ENCODE peak calls at places on chromosomes 16 and 17, in five cellular contexts. U is heart left ventricle, N is K562, B is BE2C, G is testis. Q is an unnamed sample.

GRCh38 chr17:18960803-18961511 is 9.0 kb downstream of the SLC5A10 start:
- DNase-seq in B (peak; percentile 78), U (peak; percentile 90), N (peak; percentile 82), G (peak; percentile 87), Q (peak; percentile 86)

GRCh38 chr16:30006095-30006473 is 4.7 kb downstream of the DOC2A start:
- DNase-seq in U (no peak), B (no peak), N (no peak), G (no peak), Q (no peak)

GRCh38 chr17:7479389-7480192 is at the start of gene ZBTB4:
- DNase-seq in B (peak; percentile 44), U (peak; percentile 84), G (peak; percentile 60), N (peak; percentile 64), Q (peak; percentile 35)

GRCh38 chr17:64411999-64412771 is 21.5 kb upstream of the PECAM1 start:
- DNase-seq in N (no peak), U (peak; percentile 78), G (peak; percentile 39), B (no peak), Q (peak; percentile 92)

GRCh38 chr16:58378401-58378800 is 13.9 kb upstream of the GINS3 start:
- DNase-seq in N (no peak), G (no peak), U (no peak), B (no peak), Q (no peak)

GRCh38 chr17:82876602-82877391 is 37.0 kb upstream of the ZNF750 start:
- DNase-seq in N (peak; percentile 86), U (no peak), G (peak; percentile 75), B (peak; percentile 78), Q (no peak)

GRCh38 chr16:68802190-68802589 is 41.1 kb upstream of the TANGO6 start:
- DNase-seq in U (no peak), N (no peak), B (no peak), G (no peak), Q (no peak)

GRCh38 chr16:68086860-68087268 is 1.7 kb downstream of the NFATC3 start:
- DNase-seq in G (no peak), B (no peak), U (no peak), N (peak; percentile 33), Q (no peak)

GRCh38 chr17:20151174-20151573 is 142.0 kb downstream of the SPECC1 start:
- DNase-seq in U (no peak), B (no peak), N (no peak), G (no peak), Q (no peak)

GRCh38 chr16:83847371-83848225 is 39.8 kb downstream of the HSBP1 start:
- DNase-seq in U (no peak), N (no peak), G (no peak), B (no peak), Q (no peak)

GRCh38 chr17:78174870-78175642 is 6.7 kb downstream of the SYNGR2 start:
- DNase-seq in U (no peak), N (no peak), G (no peak), B (no peak), Q (peak; percentile 53)

GRCh38 chr16:11235703-11235991 is 20.4 kb downstream of the SOCS1 start:
- DNase-seq in G (no peak), B (no peak), U (no peak), N (no peak), Q (no peak)

GRCh38 chr17:32546031-32546444 is 59.2 kb downstream of the CDK5R1 start:
- DNase-seq in N (peak; percentile 11), G (no peak), B (no peak), U (no peak), Q (no peak)

GRCh38 chr16:77838597-77839255 is 50.4 kb downstream of the VAT1L start:
- DNase-seq in N (no peak), G (no peak), U (no peak), B (no peak), Q (no peak)

GRCh38 chr17:29621751-29622194 is 939 bp downstream of the CORO6 start:
- DNase-seq in B (no peak), G (no peak), U (no peak), N (peak; percentile 36), Q (no peak)

GRCh38 chr17:81870155-81870977 is 771 bp downstream of the ARHGDIA start:
- DNase-seq in G (peak; percentile 43), B (peak; percentile 36), U (no peak), N (peak; percentile 61), Q (peak; percentile 76)

GRCh38 chr16:73572135-73572534 is 524.2 kb upstream of the ZFHX3 start:
- DNase-seq in B (peak; percentile 57), N (peak; percentile 16), G (no peak), U (peak; percentile 73), Q (no peak)

GRCh38 chr16:83615131-83615530 is 192.6 kb upstream of the HSBP1 start:
- DNase-seq in U (no peak), N (no peak), B (no peak), G (no peak), Q (no peak)

GRCh38 chr16:63945805-63946204 is 1176.1 kb downstream of the CDH11 start:
- DNase-seq in U (no peak), N (no peak), B (no peak), G (no peak), Q (no peak)

GRCh38 chr17:64006361-64007088 is 8.4 kb downstream of the PRR29 start:
- DNase-seq in N (peak; percentile 96), U (peak; percentile 83), B (peak; percentile 90), G (peak; percentile 14), Q (no peak)

GRCh38 chr16:85014311-85014710 is 3.0 kb upstream of the ZDHHC7 start:
- DNase-seq in G (no peak), U (no peak), N (no peak), B (no peak), Q (no peak)

GRCh38 chr17:46889992-46890564 is 32.9 kb upstream of the GOSR2 start:
- DNase-seq in N (peak; percentile 41), U (no peak), G (no peak), B (no peak), Q (no peak)

GRCh38 chr17:78767806-78768205 is 14.3 kb downstream of the CYTH1 start:
- DNase-seq in N (no peak), U (no peak), G (no peak), B (no peak), Q (no peak)

GRCh38 chr17:13520899-13521572 is 80.7 kb downstream of the HS3ST3A1 start:
- DNase-seq in G (no peak), N (no peak), B (no peak), U (no peak), Q (no peak)

GRCh38 chr17:6591599-6592158 is 35.3 kb upstream of the PITPNM3 start:
- DNase-seq in U (no peak), N (no peak), G (no peak), B (no peak), Q (no peak)

GRCh38 chr17:80892019-80892855 is 99.4 kb upstream of the CHMP6 start:
- DNase-seq in N (peak; percentile 93), U (peak; percentile 86), G (peak; percentile 42), B (peak; percentile 85), Q (no peak)

GRCh38 chr16:79089735-79090284 is 510.7 kb downstream of the MAF start:
- DNase-seq in U (no peak), N (no peak), B (no peak), G (peak; percentile 36), Q (peak; percentile 10)

GRCh38 chr17:34581446-34582184 is 2.2 kb downstream of the TMEM132E start:
- DNase-seq in B (no peak), G (no peak), U (no peak), N (no peak), Q (no peak)

GRCh38 chr17:67082110-67082509 is 37.8 kb downstream of the CACNG1 start:
- DNase-seq in N (no peak), G (no peak), U (no peak), B (no peak), Q (peak; percentile 62)
- TF ChIP-seq CTCF in N (no peak), G (no peak), U (no peak), B (peak; percentile 29), Q (peak; percentile 72)

DNA sequence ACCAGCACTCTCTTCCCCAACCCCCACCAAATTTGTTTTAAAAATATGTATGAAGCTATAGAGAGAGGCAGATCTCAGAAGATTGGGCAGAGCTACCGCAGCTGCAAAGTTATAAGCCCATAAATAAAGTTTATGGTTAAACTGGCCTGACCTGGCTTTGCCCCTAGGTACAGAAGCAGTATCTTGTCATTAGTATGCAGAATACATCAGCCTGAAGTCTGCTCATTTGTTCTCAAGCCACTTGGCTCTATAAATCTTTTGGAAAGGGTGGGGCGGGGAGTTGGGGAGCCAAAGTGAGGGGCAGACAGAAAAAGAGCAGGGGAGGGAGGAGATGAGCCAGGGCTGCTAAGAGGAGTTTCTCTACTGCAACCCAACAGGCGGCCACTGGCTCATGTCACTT is 113.2 kb downstream of the SOX9 start:
- DNase-seq in U (no peak), B (no peak), G (no peak), N (no peak), Q (no peak)
- H3K9me3 ChIP-seq in U (no peaks in the 10 kb centered on the region), B (no peaks in the 10 kb centered on the region), G (no peaks in the 10 kb centered on the region), N (no peaks in the 10 kb centered on the region), Q (no peaks in the 10 kb centered on the region)

GRCh38 chr16:86145669-86146068 is 246.7 kb downstream of the IRF8 start:
- DNase-seq in U (no peak), G (no peak), N (no peak), B (no peak), Q (no peak)

GRCh38 chr16:86143666-86144065 is 244.7 kb downstream of the IRF8 start:
- DNase-seq in B (no peak), N (no peak), U (no peak), G (no peak), Q (no peak)

GRCh38 chr16:86138121-86138944 is 239.4 kb downstream of the IRF8 start:
- DNase-seq in G (no peak), U (no peak), B (no peak), N (no peak), Q (no peak)

GRCh38 chr16:86137359-86137758 is 238.4 kb downstream of the IRF8 start:
- DNase-seq in U (no peak), N (no peak), G (no peak), B (no peak), Q (no peak)

GRCh38 chr16:86142801-86143236 is 243.9 kb downstream of the IRF8 start:
- DNase-seq in U (no peak), G (no peak), B (no peak), N (no peak), Q (no peak)
- TF ChIP-seq CTCF in U (no peak), G (no peak), B (no peak), N (no peak), Q (no peak)

GRCh38 chr16:48596326-48596725 is 13.7 kb downstream of the N4BP1 start:
- DNase-seq in B (no peak), G (no peak), U (no peak), N (peak; percentile 29), Q (no peak)

GRCh38 chr16:48590476-48590875 is 19.5 kb downstream of the N4BP1 start:
- DNase-seq in U (no peak), G (no peak), N (no peak), B (no peak), Q (no peak)

GRCh38 chr16:48597563-48598392 is 12.2 kb downstream of the N4BP1 start:
- DNase-seq in U (no peak), B (no peak), G (no peak), N (no peak), Q (no peak)

GRCh38 chr16:48591976-48592375 is 18.0 kb downstream of the N4BP1 start:
- DNase-seq in N (no peak), B (no peak), U (no peak), G (no peak), Q (no peak)

DNA sequence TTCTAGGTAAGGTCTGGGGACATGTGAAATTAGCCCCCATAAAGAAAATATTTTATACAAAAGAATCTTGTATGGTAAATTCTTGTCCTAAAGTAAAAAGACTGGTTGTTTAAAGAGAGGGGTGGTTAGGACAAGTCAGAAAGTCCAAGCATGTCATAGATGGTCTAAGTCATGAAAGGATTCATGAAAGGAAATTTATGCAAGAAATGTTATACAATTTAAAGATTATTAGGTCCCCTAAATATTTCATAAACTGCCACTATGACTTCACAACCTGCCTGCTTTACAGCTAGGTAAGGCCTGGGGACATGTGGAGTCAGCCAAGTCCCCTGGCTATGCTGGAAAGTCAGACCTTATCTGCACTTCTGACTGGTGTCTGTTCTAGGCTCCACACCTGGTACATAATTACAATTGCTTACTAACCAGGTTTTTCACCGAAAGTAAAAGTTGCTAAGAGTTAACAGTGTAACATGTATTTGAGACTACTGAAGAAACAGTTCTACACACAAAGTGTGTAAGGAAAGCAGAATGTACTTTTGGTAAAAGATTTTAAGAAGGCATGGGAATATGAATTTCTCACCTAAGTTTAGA is 17.0 kb downstream of the N4BP1 start:
- DNase-seq in N (no peak), B (no peak), G (no peak), U (no peak), Q (peak; percentile 50)
- H3K9me3 ChIP-seq in N (peaks cover 2% of the 10 kb centered on the region), B (peaks cover 6% of the 10 kb centered on the region), G (no peaks in the 10 kb centered on the region), U (peaks cover 23% of the 10 kb centered on the region), Q (peaks cover 55% of the 10 kb centered on the region)

Q was measured in OCI-LY7.